ENCODE peak calls at places on chromosomes 2 and 18, in nine cellular contexts. F is activated effector memory CD4-positive, alpha-beta T cell treated with anti-CD3 and anti-CD28 coated beads, Interleukin-2, amount 50 U/mL, for 16 hours; K is H4; J is right cardiac atrium; T is NCI-H510A; W is HFF-Myc; Z is neuronal stem cell; X is CD8-positive, alpha-beta T cell; Y is BJ. U is an unnamed sample.

GRCh38 chr2:240994161-240994896 is 4.1 kb upstream of the SNED1 start:
- DNase-seq in F (no peak), K (no peak), J (peak; percentile 44), T (no peak), W (no peak), Z (no peak), X (no peak), Y (no peak), U (no peak)

GRCh38 chr2:15767679-15768078 is 172.7 kb upstream of the MYCN start:
- DNase-seq in F (no peak), K (no peak), J (no peak), T (no peak), W (no peak), Z (no peak), X (no peak), Y (no peak), U (no peak)

GRCh38 chr2:60844105-60844504 is 37.3 kb upstream of the REL start:
- DNase-seq in F (no peak), K (no peak), J (no peak), T (no peak), W (no peak), Z (no peak), X (no peak), Y (no peak), U (no peak)

GRCh38 chr18:70243131-70243530 is 37.6 kb upstream of the RTTN start:
- DNase-seq in F (no peak), K (peak; percentile 19), J (no peak), T (no peak), W (no peak), Z (no peak), X (no peak), Y (no peak), U (no peak)

GRCh38 chr18:78213365-78213994 is 766.1 kb upstream of the SALL3 start:
- DNase-seq in F (no peak), K (no peak), J (peak; percentile 78), T (no peak), W (no peak), Z (no peak), X (no peak), Y (no peak), U (no peak)

GRCh38 chr18:36089001-36089400 is 21.6 kb upstream of the RPRD1A start:
- DNase-seq in F (no peak), K (no peak), J (no peak), T (no peak), W (no peak), Z (no peak), X (no peak), Y (no peak), U (no peak)

GRCh38 chr2:139836769-139837168 is 1056.6 kb upstream of the NXPH2 start:
- DNase-seq in F (no peak), K (no peak), J (no peak), T (no peak), W (no peak), Z (no peak), X (no peak), Y (no peak), U (no peak)

GRCh38 chr2:133062946-133063345 is 392.9 kb upstream of the LYPD1 start:
- DNase-seq in F (no peak), K (no peak), J (no peak), T (no peak), W (no peak), Z (no peak), X (no peak), Y (no peak), U (no peak)

GRCh38 chr2:23486676-23487075 is 101.7 kb downstream of the KLHL29 start:
- DNase-seq in F (no peak), K (peak; percentile 13), J (peak; percentile 63), T (no peak), W (no peak), Z (no peak), X (no peak), Y (no peak), U (no peak)

GRCh38 chr2:80238692-80239469 is 65.7 kb downstream of the LRRTM1 start:
- DNase-seq in F (no peak), K (no peak), J (no peak), T (no peak), W (peak; percentile 11), Z (peak; percentile 15), X (no peak), Y (no peak), U (no peak)

GRCh38 chr2:235027558-235028214 is 75.9 kb downstream of the SH3BP4 start:
- DNase-seq in F (no peak), K (peak; percentile 85), J (no peak), T (no peak), W (no peak), Z (no peak), X (no peak), Y (no peak), U (no peak)

GRCh38 chr2:9232886-9233285 is 26.3 kb downstream of the ASAP2 start:
- DNase-seq in F (no peak), K (no peak), J (no peak), T (no peak), W (no peak), Z (no peak), X (no peak), Y (no peak), U (no peak)

GRCh38 chr2:212815453-212815852 is 276.9 kb upstream of the ERBB4 start:
- DNase-seq in F (no peak), K (no peak), J (no peak), T (no peak), W (no peak), Z (no peak), X (no peak), Y (no peak), U (no peak)

GRCh38 chr2:201182650-201183372 is at the start of gene CASP10:
- DNase-seq in F (no peak), K (peak; percentile 42), J (no peak), T (no peak), W (peak; percentile 36), Z (no peak), X (no peak), Y (no peak), U (peak; percentile 84)

GRCh38 chr2:187349328-187349944 is 98.6 kb downstream of the CALCRL start:
- DNase-seq in F (no peak), K (no peak), J (no peak), T (no peak), W (no peak), Z (no peak), X (no peak), Y (peak; percentile 9), U (no peak)

GRCh38 chr2:190408538-190409271 is 550 bp downstream of the MFSD6 start:
- DNase-seq in F (peak; percentile 90), K (no peak), J (peak; percentile 49), T (peak; percentile 52), W (no peak), Z (peak; percentile 20), X (peak; percentile 87), Y (no peak), U (no peak)

GRCh38 chr2:238231251-238231793 is 8.5 kb downstream of the HES6 start:
- DNase-seq in F (peak; percentile 92), K (no peak), J (peak; percentile 78), T (no peak), W (no peak), Z (peak; percentile 64), X (peak; percentile 81), Y (no peak), U (no peak)

GRCh38 chr2:201482543-201482942 is 31.0 kb downstream of the STRADB start:
- DNase-seq in F (no peak), K (no peak), J (no peak), T (no peak), W (no peak), Z (no peak), X (no peak), Y (no peak), U (no peak)

GRCh38 chr2:118059919-118060478 is 28.3 kb upstream of the INSIG2 start:
- DNase-seq in F (no peak), K (peak; percentile 94), J (no peak), T (no peak), W (no peak), Z (no peak), X (no peak), Y (peak; percentile 87), U (no peak)

GRCh38 chr2:102667072-102667471 is 47.7 kb downstream of the SLC9A2 start:
- DNase-seq in F (no peak), K (no peak), J (no peak), T (no peak), W (no peak), Z (no peak), X (no peak), Y (no peak), U (no peak)

GRCh38 chr2:3179208-3179607 is 198.4 kb downstream of the EIPR1 start:
- DNase-seq in F (peak; percentile 62), K (no peak), J (no peak), T (no peak), W (no peak), Z (no peak), X (no peak), Y (no peak), U (no peak)

GRCh38 chr2:10329880-10330699 is 27.4 kb downstream of the HPCAL1 start:
- DNase-seq in F (peak; percentile 68), K (no peak), J (no peak), T (no peak), W (no peak), Z (no peak), X (peak; percentile 60), Y (peak; percentile 28), U (peak; percentile 20)

GRCh38 chr2:108959401-108959800 is 29.6 kb downstream of the EDAR start:
- DNase-seq in F (no peak), K (no peak), J (no peak), T (no peak), W (no peak), Z (no peak), X (no peak), Y (no peak), U (no peak)

GRCh38 chr2:74290466-74291216 is 52.6 kb downstream of the SLC4A5 start:
- DNase-seq in F (peak; percentile 71), K (no peak), J (no peak), T (no peak), W (no peak), Z (no peak), X (peak; percentile 48), Y (no peak), U (no peak)

GRCh38 chr2:224208443-224208842 is 169.4 kb upstream of the SERPINE2 start:
- DNase-seq in F (no peak), K (no peak), J (no peak), T (no peak), W (no peak), Z (no peak), X (no peak), Y (no peak), U (no peak)

GRCh38 chr2:85133751-85134254 is 611 bp downstream of the TCF7L1 start:
- DNase-seq in F (no peak), K (no peak), J (peak; percentile 63), T (peak; percentile 10), W (no peak), Z (peak; percentile 41), X (no peak), Y (no peak), U (no peak)

GRCh38 chr18:49230331-49230730 is 230.1 kb downstream of the DYM start:
- DNase-seq in F (no peak), K (no peak), J (no peak), T (no peak), W (no peak), Z (no peak), X (no peak), Y (no peak), U (no peak)

GRCh38 chr2:71938108-71938507 is 209.6 kb downstream of the CYP26B1 start:
- DNase-seq in F (peak; percentile 51), K (no peak), J (no peak), T (no peak), W (no peak), Z (no peak), X (no peak), Y (no peak), U (no peak)

U was measured in pulmonary artery endothelial cell.